ENCODE peak calls at places on chromosomes 1 and 21, in six cellular contexts. B, E, K, N, R and L are unnamed samples. For H3K4me1, the result is how much of the 10 kb centered on the place peaks cover.

GRCh38 chr1:43530483-43531452 is at the start of gene PTPRF:
- DNase-seq in K (peak), B (peak), N (peak), E (peak), R (peak), L (peak)

GRCh38 chr21:41759214-41759840 is 7.5 kb downstream of the RIPK4 start:
- DNase-seq in K (no peak), E (no peak), B (no peak), N (no peak), R (no peak), L (peak)

GRCh38 chr1:172708452-172708851 is 49.5 kb downstream of the FASLG start:
- DNase-seq in E (no peak), N (no peak), B (no peak), K (no peak), R (no peak), L (no peak)

GRCh38 chr1:43294761-43295160 is 6.0 kb upstream of the TIE1 start:
- DNase-seq in N (no peak), R (no peak), E (no peak), B (no peak), K (no peak), L (no peak)

GRCh38 chr21:37615962-37616361 is 249.4 kb downstream of the DYRK1A start:
- DNase-seq in N (no peak), E (no peak), K (no peak), R (no peak), B (no peak), L (no peak)

GRCh38 chr1:226733309-226733708 is 5.8 kb downstream of the ITPKB start:
- DNase-seq in N (no peak), E (no peak), R (no peak), B (no peak), K (no peak), L (no peak)

GRCh38 chr1:50251592-50252165 is 143.0 kb downstream of the ELAVL4 start:
- DNase-seq in R (no peak), N (no peak), E (no peak), B (no peak), K (no peak), L (no peak)

GRCh38 chr21:45361033-45361997 is 43.6 kb upstream of the COL18A1 start:
- DNase-seq in E (no peak), N (no peak), K (no peak), R (no peak), B (no peak), L (no peak)

GRCh38 chr1:118485757-118486156 is 300.7 kb upstream of the SPAG17 start:
- DNase-seq in E (no peak), K (no peak), R (no peak), B (no peak), N (no peak), L (peak)

GRCh38 chr21:32712043-32712442 is 15.8 kb downstream of the SYNJ1 start:
- DNase-seq in E (no peak), K (no peak), R (no peak), N (no peak), B (no peak), L (no peak)

GRCh38 chr1:4430406-4431404 is 223.7 kb upstream of the AJAP1 start:
- DNase-seq in B (peak), E (no peak), N (no peak), K (no peak), R (no peak), L (no peak)

GRCh38 chr1:159173303-159173702 is 1.9 kb downstream of the CADM3 start:
- DNase-seq in B (no peak), R (no peak), E (no peak), K (no peak), N (no peak), L (no peak)

GRCh38 chr1:239725371-239725770 is 339.0 kb downstream of the CHRM3 start:
- DNase-seq in K (no peak), R (no peak), E (no peak), B (no peak), N (no peak), L (no peak)

GRCh38 chr1:209657140-209657879 is 5.1 kb upstream of the LAMB3 start:
- DNase-seq in E (peak), B (no peak), K (no peak), N (no peak), R (no peak), L (no peak)

DNA sequence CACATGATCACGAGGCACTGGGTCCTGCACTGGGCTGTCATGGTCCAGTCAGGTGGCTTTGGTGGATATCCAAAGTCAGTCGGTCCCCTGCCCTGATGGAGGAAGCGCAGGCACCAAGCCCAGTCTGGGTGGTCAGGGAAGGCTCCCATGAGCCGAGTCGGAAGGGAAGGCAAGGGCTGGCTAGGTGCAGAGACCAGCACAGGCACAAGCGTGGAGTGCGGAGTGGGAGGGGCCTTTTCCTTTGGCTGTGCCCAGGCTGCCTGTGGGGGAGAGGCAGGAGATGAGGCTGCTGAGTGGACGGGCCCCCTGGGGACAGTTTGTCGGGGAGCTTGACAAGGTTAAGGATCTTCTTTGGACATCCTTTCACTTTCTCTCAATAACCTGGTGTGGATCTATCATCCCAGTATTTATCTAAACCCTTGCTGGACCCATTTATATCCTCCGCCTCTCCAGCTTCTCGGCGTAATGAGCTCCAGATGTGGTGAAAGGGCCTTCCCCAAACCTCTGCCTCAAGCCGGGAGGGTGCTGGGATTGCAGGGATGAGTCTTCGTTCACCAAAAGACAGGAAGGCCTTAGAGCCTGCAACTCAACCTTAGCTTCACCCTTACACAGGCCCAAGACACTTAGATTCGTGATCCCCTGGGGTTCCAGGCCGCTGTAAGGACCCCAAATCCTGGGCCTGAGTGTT is 42.9 kb downstream of the EPHB2 start:
- DNase-seq in E (no peak), B (no peak), K (no peak), N (peak), R (peak), L (no peak)
- H3K4me3 ChIP-seq in E (no peak), B (no peak), K (no peak), N (no peak), R (no peak), L (no peak)

GRCh38 chr1:32759997-32760623 is 57.0 kb downstream of the YARS1 start:
- DNase-seq in N (peak), R (peak), E (no peak), B (peak), K (peak), L (no peak)
- H3K4me1 ChIP-seq in N (under half), R (under half), E (under half), B (half or more), K (half or more), L (under half)

GRCh38 chr1:184298321-184299052 is 88.3 kb upstream of the C1orf21 start:
- DNase-seq in R (peak), E (peak), K (no peak), B (no peak), N (no peak), L (no peak)

GRCh38 chr1:184297244-184297750 is 89.5 kb upstream of the C1orf21 start:
- DNase-seq in N (no peak), E (peak), B (no peak), K (no peak), R (no peak), L (no peak)

GRCh38 chr1:184299796-184300195 is 87.0 kb upstream of the C1orf21 start:
- DNase-seq in R (no peak), E (no peak), N (no peak), B (no peak), K (no peak), L (no peak)

GRCh38 chr1:184299076-184299790 is 87.6 kb upstream of the C1orf21 start:
- DNase-seq in R (peak), K (no peak), N (peak), E (peak), B (no peak), L (peak)

DNA sequence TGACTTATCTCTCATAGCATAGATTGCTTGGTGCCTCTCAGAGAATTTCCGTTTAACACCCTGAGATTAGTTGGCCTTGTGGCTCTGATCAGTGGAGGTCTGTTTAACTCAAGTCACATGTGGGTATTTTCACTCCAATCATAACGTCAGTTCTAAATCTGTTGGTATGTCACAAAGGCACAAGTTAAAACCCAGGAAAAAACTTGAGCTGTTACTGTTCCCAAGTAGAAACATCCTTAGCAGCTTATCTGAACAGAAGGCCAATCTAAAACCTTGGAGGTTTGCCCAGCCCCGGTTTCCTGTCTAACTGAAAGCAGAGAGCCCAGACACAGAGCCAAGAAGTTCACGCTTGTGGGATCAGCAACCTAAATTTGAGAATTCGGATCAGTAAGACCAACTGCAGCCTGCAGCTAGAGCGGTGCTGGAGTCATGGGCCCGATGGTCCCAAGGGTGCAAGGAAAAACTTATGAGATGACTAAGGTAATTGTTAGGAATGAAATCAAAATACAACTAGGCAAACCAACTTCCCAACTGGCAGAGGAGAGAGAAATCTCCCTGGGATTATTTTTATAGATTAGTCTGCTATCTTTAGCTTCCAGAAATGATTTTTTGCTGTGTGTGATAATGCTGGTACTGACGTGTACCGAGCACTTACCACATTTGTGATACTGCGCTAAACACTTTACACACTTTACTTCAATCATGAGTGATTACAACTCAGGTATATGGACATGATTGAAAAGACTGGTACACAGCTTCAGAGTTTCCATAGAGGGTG is 90.2 kb upstream of the C1orf21 start:
- DNase-seq in N (peak), R (peak), B (peak), E (peak), K (no peak), L (peak)
- H3K27ac ChIP-seq in N (peak), R (peak), B (peak), E (peak), K (no peak), L (peak)

GRCh38 chr1:29125237-29125641 is 1.5 kb upstream of the TMEM200B start:
- DNase-seq in R (no peak), N (no peak), B (no peak), E (no peak), K (no peak), L (no peak)

GRCh38 chr1:29124366-29125236 is 898 bp upstream of the TMEM200B start:
- DNase-seq in K (peak), B (peak), N (peak), R (peak), E (peak), L (peak)

GRCh38 chr1:29129916-29130315 is 6.2 kb upstream of the TMEM200B start:
- DNase-seq in B (no peak), K (no peak), R (no peak), N (no peak), E (no peak), L (no peak)

GRCh38 chr1:29126198-29126597 is 2.5 kb upstream of the TMEM200B start:
- DNase-seq in K (no peak), R (no peak), B (no peak), N (no peak), E (no peak), L (no peak)

GRCh38 chr1:29128739-29129138 is 5.0 kb upstream of the TMEM200B start:
- DNase-seq in E (no peak), R (no peak), B (no peak), N (no peak), K (no peak), L (no peak)
- H3K4me3 ChIP-seq in E (no peak), R (no peak), B (no peak), N (no peak), K (no peak), L (no peak)

GRCh38 chr1:111510003-111510380 is 6.6 kb upstream of the ADORA3 start:
- DNase-seq in K (no peak), R (no peak), B (no peak), N (peak), E (peak), L (no peak)

GRCh38 chr1:111506561-111506960 is 3.1 kb upstream of the ADORA3 start:
- DNase-seq in N (no peak), B (no peak), R (no peak), E (no peak), K (no peak), L (no peak)

GRCh38 chr1:111504097-111504496 is 664 bp upstream of the ADORA3 start:
- DNase-seq in R (no peak), E (no peak), K (no peak), B (no peak), N (no peak), L (no peak)

GRCh38 chr1:111505641-111506119 is 2.2 kb upstream of the ADORA3 start:
- DNase-seq in K (no peak), B (no peak), N (no peak), R (no peak), E (no peak), L (no peak)

DNA sequence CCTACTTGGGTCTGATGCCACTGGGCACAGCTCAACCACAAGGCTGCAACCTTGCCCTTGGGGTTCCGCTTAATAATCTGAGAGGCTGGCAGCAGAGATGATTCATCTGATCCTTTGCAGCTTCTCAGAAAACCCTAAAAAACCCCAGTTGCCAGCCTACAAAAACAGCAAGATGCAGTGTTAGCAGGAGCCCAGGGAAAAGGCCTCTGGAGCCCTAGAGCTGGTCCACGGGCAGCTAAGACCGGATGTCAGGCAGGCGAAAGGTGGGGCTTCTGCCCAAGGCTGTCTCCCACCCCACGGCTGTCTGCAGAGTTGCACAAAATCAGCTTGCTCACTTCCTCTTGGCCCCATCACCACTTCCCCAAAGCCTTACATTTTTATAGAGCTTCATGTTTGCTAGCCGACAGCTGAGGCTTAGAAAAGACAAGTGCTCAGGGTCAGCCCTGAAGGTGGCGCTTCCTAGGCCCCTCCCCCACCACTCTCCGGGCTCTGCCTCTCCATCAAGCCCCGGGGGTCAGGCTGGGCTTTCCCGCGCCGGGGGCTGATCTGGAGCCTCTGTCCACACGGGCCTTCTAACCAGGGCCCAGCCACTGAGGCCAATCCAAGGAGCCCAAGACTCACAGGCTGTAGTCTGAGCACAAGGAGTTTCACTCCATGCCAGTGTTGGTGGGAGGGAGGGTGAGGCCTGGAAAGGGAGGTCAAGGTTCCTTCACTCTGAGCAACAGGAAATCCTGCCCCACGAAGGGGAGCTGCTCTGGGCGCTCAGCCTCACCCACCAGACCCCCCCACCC is 4.2 kb upstream of the ADORA3 start:
- DNase-seq in R (peak), B (peak), K (peak), E (peak), N (peak), L (no peak)
- H3K4me1 ChIP-seq in R (under half), B (half or more), K (under half), E (under half), N (under half), L (under half)

GRCh38 chr1:231964955-231965354 is 338.4 kb downstream of the DISC1 start:
- DNase-seq in E (no peak), N (no peak), K (no peak), R (no peak), B (no peak), L (no peak)
- H3K27ac ChIP-seq in E (no peak), N (no peak), K (no peak), R (no peak), B (no peak), L (no peak)

GRCh38 chr1:1068077-1068373 is 6.1 kb downstream of the RNF223 start:
- DNase-seq in K (no peak), R (no peak), E (no peak), B (no peak), N (no peak), L (no peak)

GRCh38 chr1:1071486-1072298 is 2.4 kb downstream of the RNF223 start:
- DNase-seq in R (no peak), B (no peak), E (no peak), K (no peak), N (no peak), L (no peak)

GRCh38 chr1:1069061-1069710 is 4.9 kb downstream of the RNF223 start:
- DNase-seq in N (peak), E (peak), R (no peak), B (peak), K (peak), L (peak)

GRCh38 chr1:1068374-1069060 is 5.6 kb downstream of the RNF223 start:
- DNase-seq in E (no peak), K (peak), R (no peak), N (no peak), B (peak), L (no peak)

GRCh38 chr1:1069711-1070676 is 4.1 kb downstream of the RNF223 start:
- DNase-seq in R (no peak), N (no peak), E (no peak), B (no peak), K (no peak), L (no peak)
- H3K4me3 ChIP-seq in R (no peak), N (peak), E (no peak), B (peak), K (peak), L (peak)

DNA sequence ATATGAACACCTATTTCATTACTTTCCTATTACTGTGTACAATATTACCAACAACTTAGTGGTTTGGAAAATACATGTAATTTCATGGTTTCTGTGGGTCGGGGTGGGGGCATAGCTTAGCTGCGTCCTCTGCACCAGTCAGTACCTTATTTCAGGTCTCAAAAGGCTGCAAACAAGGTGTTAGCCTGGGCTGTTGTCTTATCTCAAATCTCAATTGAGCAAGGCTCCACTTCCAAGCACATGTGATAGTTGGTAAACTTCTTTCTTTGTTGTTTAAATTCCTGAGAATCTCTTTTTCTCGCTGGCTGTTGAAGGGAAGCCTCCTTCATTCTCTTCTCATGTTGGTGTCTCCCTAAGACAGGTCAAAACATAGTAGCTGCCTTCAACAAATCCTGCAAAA is 485.4 kb downstream of the AMY1C start:
- DNase-seq in N (no peak), B (no peak), K (no peak), R (no peak), E (no peak), L (no peak)
- H3K4me1 ChIP-seq in N (half or more), B (under half), K (under half), R (under half), E (under half), L (under half)